ENCODE peak calls at places on chromosomes 16 and 17, in eight cellular contexts. O is NCI-H774; W is left cardiac atrium; X is HFFc6; Z is KBM-7; U is stimulated activated naive CD8-positive, alpha-beta T cell treated with anti-CD3 and anti-CD28 coated beads, Interleukin-15, Interleukin-2, amounts not matched to agents 100 U/mL and 50 U/mL, for 24 hours; N is astrocyte of the spinal cord; Q is NCI-H1105. S is an unnamed sample.

GRCh38 chr16:51155199-51155607 is 4.1 kb upstream of the SALL1 start:
- DNase-seq in Z (no peak), X (no peak), N (peak; percentile 59), Q (no peak), O (no peak), W (no peak), U (no peak), S (no peak)

GRCh38 chr17:50304781-50305404 is 30.6 kb downstream of the TMEM92 start:
- DNase-seq in X (peak; percentile 13), W (peak; percentile 28), Z (no peak), N (no peak), U (no peak), O (no peak), Q (no peak), S (no peak)

GRCh38 chr16:25124503-25124902 is 13.0 kb downstream of the LCMT1 start:
- DNase-seq in Z (no peak), N (no peak), U (no peak), Q (no peak), X (no peak), W (no peak), O (no peak), S (no peak)

GRCh38 chr17:58403312-58403711 is 14.0 kb downstream of the RNF43 start:
- DNase-seq in N (no peak), O (no peak), Z (no peak), X (no peak), W (no peak), Q (no peak), U (no peak), S (no peak)

GRCh38 chr16:2716948-2717347 is 3.1 kb downstream of the PRSS27 start:
- DNase-seq in N (no peak), U (no peak), Z (no peak), W (no peak), X (no peak), Q (no peak), O (no peak), S (no peak)

GRCh38 chr16:81745704-81746558 is 33.2 kb upstream of the PLCG2 start:
- DNase-seq in N (peak; percentile 39), O (peak; percentile 13), X (peak; percentile 29), U (peak; percentile 80), Z (peak; percentile 76), Q (no peak), W (peak; percentile 79), S (peak; percentile 91)

GRCh38 chr16:87653234-87653633 is 50.9 kb downstream of the JPH3 start:
- DNase-seq in Q (no peak), X (no peak), Z (no peak), N (no peak), W (no peak), O (no peak), U (no peak), S (peak; percentile 31)

GRCh38 chr17:50169881-50170459 is 4.2 kb downstream of the SGCA start:
- DNase-seq in X (no peak), W (no peak), Z (no peak), O (peak; percentile 8), Q (no peak), U (no peak), N (no peak), S (peak; percentile 43)

GRCh38 chr16:17396762-17397498 is 73.8 kb downstream of the XYLT1 start:
- DNase-seq in Q (peak; percentile 89), Z (no peak), W (peak; percentile 45), X (peak; percentile 45), U (no peak), O (peak; percentile 70), N (peak; percentile 44), S (no peak)

GRCh38 chr17:781920-782731 is at the start of the genes GLOD4 and MRM3:
- DNase-seq in W (peak; percentile 94), X (peak; percentile 80), N (peak; percentile 86), U (peak; percentile 96), O (peak; percentile 43), Z (peak; percentile 91), Q (peak; percentile 40), S (peak; percentile 97)

GRCh38 chr16:23469814-23470213 is 16.8 kb upstream of the COG7 start:
- DNase-seq in Z (no peak), O (peak; percentile 32), Q (peak; percentile 7), X (peak; percentile 17), U (no peak), W (no peak), N (peak; percentile 33), S (no peak)

GRCh38 chr17:78358538-78359215 is 1.2 kb downstream of the SOCS3 start:
- DNase-seq in N (peak; percentile 61), Q (peak; percentile 0), U (peak; percentile 43), W (peak; percentile 50), X (peak; percentile 27), O (no peak), Z (no peak), S (peak; percentile 75)

GRCh38 chr17:76643553-76644148 is at the start of gene ST6GALNAC1:
- DNase-seq in Q (no peak), O (no peak), X (no peak), U (no peak), N (no peak), W (peak; percentile 56), Z (no peak), S (no peak)

GRCh38 chr17:39462644-39463375 is 1.5 kb downstream of the CDK12 start:
- DNase-seq in O (no peak), Z (peak; percentile 37), U (no peak), N (no peak), W (no peak), X (no peak), Q (no peak), S (no peak)

GRCh38 chr16:66949472-66949871 is 11.6 kb upstream of the CES3 start:
- DNase-seq in U (no peak), X (no peak), Z (no peak), W (no peak), O (no peak), N (no peak), Q (no peak), S (no peak)

GRCh38 chr17:82767041-82767754 is 15.3 kb downstream of the TBCD start:
- DNase-seq in W (peak; percentile 45), U (peak; percentile 68), Z (peak; percentile 75), N (peak; percentile 24), X (no peak), Q (no peak), O (peak; percentile 50), S (no peak)

GRCh38 chr17:64223283-64223682 is 39.8 kb downstream of the TEX2 start:
- DNase-seq in O (peak; percentile 62), W (no peak), N (no peak), U (no peak), Z (no peak), Q (no peak), X (no peak), S (no peak)

GRCh38 chr17:282912-283882 is 69.4 kb downstream of the RPH3AL start:
- DNase-seq in N (no peak), Z (no peak), O (no peak), Q (no peak), X (no peak), U (no peak), W (peak; percentile 9), S (no peak)

GRCh38 chr17:36936455-36936934 is 780 bp upstream of the LHX1 start:
- DNase-seq in Z (peak; percentile 50), U (no peak), N (no peak), W (no peak), X (no peak), O (no peak), Q (peak; percentile 31), S (no peak)